ENCODE peak calls at places on chromosomes 3 and 15, in seven cellular contexts. Y, K, V, I, D, S and F are unnamed samples.

GRCh38 chr3:155791190-155791589 is 14.9 kb downstream of the C3orf33 start:
- DNase-seq in Y (no peak), K (no peak), V (peak), I (no peak), D (no peak), S (no peak), F (no peak)

GRCh38 chr3:116083686-116084085 is 361.6 kb downstream of the LSAMP start:
- DNase-seq in Y (no peak), K (no peak), V (peak), I (no peak), D (no peak), S (no peak), F (no peak)

GRCh38 chr3:123154346-123154985 is 47.3 kb upstream of the SEC22A start:
- DNase-seq in Y (no peak), K (no peak), V (no peak), I (no peak), D (no peak), S (no peak), F (peak)

GRCh38 chr3:182294256-182294655 is 499.0 kb upstream of the ATP11B start:
- DNase-seq in Y (no peak), K (no peak), V (no peak), I (no peak), D (no peak), S (no peak), F (no peak)

GRCh38 chr3:57094606-57095005 is 34.1 kb downstream of the SPATA12 start:
- DNase-seq in Y (peak), K (no peak), V (peak), I (no peak), D (no peak), S (no peak), F (no peak)

GRCh38 chr15:84949845-84950569 is 31.6 kb upstream of the PDE8A start:
- DNase-seq in Y (no peak), K (no peak), V (no peak), I (no peak), D (no peak), S (no peak), F (no peak)

GRCh38 chr15:58856090-58856489 is 77.4 kb downstream of the SLTM start:
- DNase-seq in Y (no peak), K (no peak), V (peak), I (no peak), D (no peak), S (no peak), F (no peak)

GRCh38 chr3:14042680-14043079 is 82.0 kb downstream of the CHCHD4 start:
- DNase-seq in Y (peak), K (no peak), V (peak), I (no peak), D (no peak), S (no peak), F (no peak)

GRCh38 chr3:37765591-37766219 is 96.0 kb upstream of the CTDSPL start:
- DNase-seq in Y (no peak), K (no peak), V (peak), I (no peak), D (no peak), S (no peak), F (no peak)

GRCh38 chr3:24129549-24129948 is 184.5 kb downstream of the NR1D2 start:
- DNase-seq in Y (no peak), K (no peak), V (no peak), I (no peak), D (no peak), S (no peak), F (no peak)

GRCh38 chr3:143266512-143266911 is 146.9 kb downstream of the CHST2 start:
- DNase-seq in Y (no peak), K (no peak), V (peak), I (no peak), D (no peak), S (no peak), F (no peak)

GRCh38 chr3:23808525-23808924 is 2.8 kb downstream of the UBE2E1 start:
- DNase-seq in Y (no peak), K (no peak), V (no peak), I (no peak), D (no peak), S (no peak), F (no peak)

GRCh38 chr15:39403674-39404117 is 177.2 kb upstream of the THBS1 start:
- DNase-seq in Y (no peak), K (no peak), V (peak), I (peak), D (no peak), S (no peak), F (no peak)

GRCh38 chr3:14424711-14425573 is 22.5 kb downstream of the SLC6A6 start:
- DNase-seq in Y (no peak), K (no peak), V (no peak), I (peak), D (no peak), S (peak), F (no peak)

GRCh38 chr3:60363817-60364216 is 887.4 kb downstream of the FHIT start:
- DNase-seq in Y (no peak), K (no peak), V (no peak), I (no peak), D (no peak), S (no peak), F (no peak)

GRCh38 chr15:101536166-101536874 is 46.8 kb upstream of the PCSK6 start:
- DNase-seq in Y (no peak), K (no peak), V (no peak), I (no peak), D (no peak), S (no peak), F (peak)

GRCh38 chr3:138947303-138948121 is 495 bp downstream of the FOXL2NB start:
- DNase-seq in Y (no peak), K (no peak), V (no peak), I (no peak), D (no peak), S (no peak), F (no peak)

GRCh38 chr3:138944842-138945645 is 1.9 kb downstream of the FOXL2 start:
- DNase-seq in Y (no peak), K (peak), V (peak), I (peak), D (no peak), S (peak), F (no peak)

GRCh38 chr3:138944136-138944658 is 2.7 kb downstream of the FOXL2 start:
- DNase-seq in Y (no peak), K (no peak), V (no peak), I (no peak), D (no peak), S (no peak), F (no peak)

GRCh38 chr3:138946554-138947302 is at the start of the genes FOXL2 and FOXL2NB:
- DNase-seq in Y (no peak), K (peak), V (peak), I (peak), D (no peak), S (no peak), F (no peak)

DNA sequence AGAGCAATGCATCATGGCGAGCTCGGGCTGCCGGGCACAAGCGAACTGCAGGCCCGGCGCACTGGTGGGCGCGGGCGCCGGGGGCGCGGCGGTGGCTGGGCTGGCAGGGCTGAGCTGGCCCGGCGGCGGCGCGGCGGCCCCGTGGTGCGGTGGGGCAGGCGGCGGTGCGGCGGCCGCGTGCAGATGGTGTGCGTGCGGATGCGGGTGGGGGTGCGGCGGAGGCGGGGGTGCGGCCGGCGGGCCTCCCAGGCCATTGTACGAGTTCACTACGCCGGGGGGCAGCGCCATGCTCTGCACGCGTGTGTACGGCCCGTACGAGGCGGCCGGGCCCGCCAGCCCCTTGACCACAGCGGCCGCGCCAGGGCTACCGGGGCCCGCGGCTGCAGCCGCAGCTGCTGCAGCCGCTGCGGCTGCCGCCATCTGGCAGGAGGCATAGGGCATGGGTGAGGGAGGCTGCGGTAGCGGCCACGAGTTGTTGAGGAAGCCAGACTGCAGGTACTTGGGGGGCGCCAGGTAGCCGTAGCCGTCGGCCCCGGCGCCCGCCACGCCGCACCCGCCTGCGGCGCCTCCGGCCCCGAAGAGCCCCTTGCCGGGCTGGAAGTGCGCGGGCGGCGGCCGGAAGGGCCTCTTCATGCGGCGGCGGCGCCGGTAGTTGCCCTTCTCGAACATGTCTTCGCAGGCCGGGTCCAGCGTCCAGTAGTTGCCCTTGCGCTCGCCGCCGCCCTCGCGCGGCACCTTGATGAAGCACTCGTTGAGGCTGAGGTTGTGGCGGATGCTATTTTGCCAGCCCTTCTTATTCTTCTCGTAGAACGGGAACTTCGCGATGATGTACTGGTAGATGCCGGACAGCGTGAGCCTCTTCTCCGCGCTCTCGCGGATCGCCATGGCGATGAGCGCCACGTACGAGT is 1.0 kb downstream of the FOXL2 start:
- DNase-seq in Y (no peak), K (peak), V (peak), I (peak), D (no peak), S (peak), F (peak)
- TF ChIP-seq CTCF in Y (peak), K (no peak), V (peak), I (peak), D (no peak), S (peak), F (no peak)

DNA sequence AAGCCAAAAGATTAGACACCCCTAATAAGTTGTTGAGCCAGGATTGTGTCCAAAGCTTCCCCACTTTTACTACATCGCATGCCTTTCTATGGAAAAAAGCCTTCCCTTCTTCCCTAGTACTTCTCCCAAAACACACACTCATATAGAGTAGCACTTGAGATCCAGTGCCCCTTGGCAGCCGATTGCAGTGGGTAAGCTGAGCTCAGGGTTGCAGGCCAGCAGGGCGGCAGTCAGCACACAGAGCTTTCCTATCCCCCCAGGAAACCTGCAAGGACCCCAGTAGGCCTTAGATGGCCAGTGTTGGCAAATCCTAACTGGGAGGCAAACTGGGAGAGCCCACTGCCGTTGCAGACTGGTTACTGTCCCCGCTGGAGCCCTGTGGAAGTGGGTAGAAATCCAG is 75.7 kb upstream of the C15orf39 start:
- DNase-seq in Y (no peak), K (no peak), V (no peak), I (no peak), D (no peak), S (no peak), F (no peak)
- TF ChIP-seq CTCF in Y (no peak), K (no peak), V (no peak), I (no peak), D (no peak), S (no peak), F (no peak)

DNA sequence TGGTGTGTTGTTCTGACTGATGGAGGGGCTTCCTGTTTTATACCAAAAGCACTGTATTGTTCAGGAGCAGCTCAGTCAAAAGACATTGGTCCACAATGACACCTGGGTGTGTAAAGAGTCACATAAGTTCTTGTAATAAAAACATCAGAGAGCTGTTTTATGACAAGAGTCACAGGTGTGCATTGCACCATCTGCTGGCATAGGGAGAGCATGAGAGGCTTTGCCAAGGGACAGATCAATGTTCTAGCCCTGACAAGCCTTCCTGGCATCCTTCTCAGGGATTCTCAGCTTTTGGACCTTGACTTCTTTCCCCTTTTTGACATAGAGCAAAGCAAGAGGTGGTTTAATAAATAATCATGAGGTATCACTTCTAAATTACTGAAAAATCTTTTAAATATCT is 20.5 kb downstream of the ARPP21 start:
- DNase-seq in Y (no peak), K (no peak), V (no peak), I (peak), D (peak), S (peak), F (peak)
- TF ChIP-seq CTCF in Y (no peak), K (no peak), V (no peak), I (peak), D (peak), S (peak), F (no peak)

GRCh38 chr3:160575589-160575988 is 10.2 kb upstream of the KPNA4 start:
- DNase-seq in Y (no peak), K (no peak), V (no peak), I (no peak), D (no peak), S (no peak), F (no peak)
- TF ChIP-seq CTCF in Y (no peak), K (no peak), V (no peak), I (no peak), D (no peak), S (no peak), F (no peak)

DNA sequence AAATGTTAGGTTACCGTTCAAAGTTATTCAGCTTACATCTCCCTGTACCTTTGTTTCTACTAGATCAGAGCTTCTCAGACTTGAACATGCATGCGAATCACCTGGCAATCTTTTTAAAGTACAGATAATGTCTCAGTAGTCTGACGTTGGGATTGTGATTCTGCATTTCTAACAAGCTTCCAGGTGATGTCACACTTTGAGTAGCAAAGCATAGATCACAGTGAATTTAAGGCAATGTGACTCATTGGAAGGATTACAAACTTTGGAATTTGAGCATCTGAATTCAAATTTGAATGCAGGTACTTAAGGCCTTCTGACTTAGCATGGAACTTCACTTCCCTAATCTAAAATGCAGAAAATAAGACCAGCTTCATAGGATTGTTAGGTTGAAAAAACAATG is 10.8 kb upstream of the ZMAT3 start:
- DNase-seq in Y (no peak), K (no peak), V (no peak), I (no peak), D (no peak), S (no peak), F (no peak)
- TF ChIP-seq CTCF in Y (no peak), K (no peak), V (no peak), I (no peak), D (no peak), S (no peak), F (no peak)

DNA sequence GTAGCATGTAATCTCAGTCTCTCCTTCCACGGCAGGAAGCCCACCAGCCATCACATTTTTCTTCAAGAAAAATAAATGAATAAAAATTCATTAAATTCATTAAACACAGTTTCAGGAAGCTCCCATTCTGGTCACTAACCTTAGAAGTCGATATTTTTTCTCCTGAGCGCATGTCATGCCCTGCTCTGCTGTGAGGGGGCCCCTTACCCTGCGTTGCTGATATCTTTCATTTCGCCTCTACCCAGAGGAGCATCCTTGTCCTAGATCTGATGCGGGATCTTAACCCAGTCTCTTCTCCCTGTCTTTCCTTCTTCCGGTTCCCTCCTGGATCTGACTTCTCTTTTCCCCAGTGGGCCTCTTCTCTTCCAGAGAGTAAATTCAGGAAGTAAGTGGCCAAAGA is 1.3 kb upstream of the ILDR1 start:
- DNase-seq in Y (no peak), K (no peak), V (no peak), I (no peak), D (no peak), S (no peak), F (no peak)
- TF ChIP-seq CTCF in Y (no peak), K (no peak), V (no peak), I (no peak), D (no peak), S (no peak), F (no peak)

DNA sequence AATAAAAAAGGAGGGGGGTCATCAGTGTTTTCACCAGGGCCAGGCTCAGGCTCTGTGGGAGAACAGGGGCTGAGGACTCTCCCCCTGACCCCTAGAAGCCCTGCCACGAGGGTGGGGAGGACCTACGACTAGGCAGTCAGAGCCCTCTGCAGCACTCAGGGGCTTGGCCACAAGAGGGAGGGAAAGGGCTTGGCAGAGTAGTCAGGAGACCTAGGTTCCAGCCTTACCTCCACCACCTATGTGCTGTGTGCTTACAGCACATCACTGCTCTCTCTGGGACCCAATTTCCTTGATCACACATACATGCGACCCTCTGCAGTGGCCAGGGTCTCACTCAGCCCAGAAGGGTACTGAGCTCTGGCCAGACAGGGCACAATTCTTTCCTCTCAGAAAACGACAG is 16.3 kb upstream of the SKIC8 start:
- DNase-seq in Y (no peak), K (no peak), V (no peak), I (peak), D (no peak), S (peak), F (peak)
- TF ChIP-seq CTCF in Y (peak), K (no peak), V (peak), I (peak), D (no peak), S (peak), F (peak)

GRCh38 chr3:175898194-175898593 is 1039.1 kb downstream of the NAALADL2 start:
- DNase-seq in Y (no peak), K (no peak), V (no peak), I (no peak), D (no peak), S (no peak), F (no peak)
- TF ChIP-seq CTCF in Y (no peak), K (no peak), V (no peak), I (no peak), D (no peak), S (no peak), F (no peak)

GRCh38 chr3:10047876-10048275 is 21.6 kb downstream of the FANCD2 start:
- DNase-seq in Y (no peak), K (no peak), V (no peak), I (no peak), D (no peak), S (no peak), F (no peak)
- TF ChIP-seq CTCF in Y (no peak), K (no peak), V (no peak), I (no peak), D (no peak), S (no peak), F (no peak)

GRCh38 chr3:67415504-67415903 is 238.9 kb downstream of the SUCLG2 start:
- DNase-seq in Y (peak), K (no peak), V (peak), I (no peak), D (no peak), S (no peak), F (no peak)

GRCh38 chr3:67418539-67419529 is 235.6 kb downstream of the SUCLG2 start:
- DNase-seq in Y (no peak), K (no peak), V (no peak), I (no peak), D (no peak), S (no peak), F (no peak)

GRCh38 chr3:67419779-67420178 is 234.6 kb downstream of the SUCLG2 start:
- DNase-seq in Y (no peak), K (no peak), V (no peak), I (no peak), D (no peak), S (no peak), F (no peak)

GRCh38 chr3:67416703-67417102 is 237.7 kb downstream of the SUCLG2 start:
- DNase-seq in Y (no peak), K (no peak), V (no peak), I (no peak), D (no peak), S (no peak), F (no peak)

DNA sequence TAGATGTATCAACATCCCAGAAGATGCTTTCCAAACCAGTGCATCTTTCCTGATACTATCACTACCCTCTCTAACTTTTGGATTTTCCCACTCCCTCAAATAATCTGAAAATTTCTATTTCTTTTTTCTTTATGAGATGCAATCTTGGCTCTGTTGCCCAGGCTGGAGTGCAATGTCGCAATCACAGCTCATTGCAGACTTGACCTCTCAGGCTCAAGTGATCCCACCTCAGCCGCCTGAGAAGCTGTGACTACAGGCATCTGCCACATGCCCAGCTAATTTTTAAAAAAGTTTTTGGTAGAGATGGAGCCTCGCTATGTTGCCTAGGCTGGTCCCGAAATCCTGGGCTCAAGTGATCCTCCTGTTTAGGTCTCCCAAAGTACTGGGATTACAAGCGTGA is 239.7 kb downstream of the SUCLG2 start:
- DNase-seq in Y (no peak), K (no peak), V (no peak), I (no peak), D (no peak), S (no peak), F (no peak)
- TF ChIP-seq CTCF in Y (no peak), K (no peak), V (no peak), I (no peak), D (no peak), S (no peak), F (no peak)